ENCODE peak calls at places on chromosomes 13 and 19, in eight cellular contexts. Q is SW 1271; W is activated T-cell treated with anti-CD3 and anti-CD28 coated beads for 1 hour; V is GM12865; R is natural killer cell; J is MCF 10A; E is stimulated activated CD8-positive, alpha-beta memory T cell treated with anti-CD3 and anti-CD28 coated beads, Interleukin-4, amount 100 ng/mL, for 1 hour; T is HFF-Myc. I is an unnamed sample.

GRCh38 chr13:44322928-44323327 is 50.7 kb upstream of the SERP2 start:
- DNase-seq in W (no peak), V (no peak), J (peak; percentile 59), T (no peak), R (no peak), E (no peak), Q (no peak), I (no peak)

GRCh38 chr13:19589312-19589711 is 28.0 kb upstream of the TPTE2 start:
- DNase-seq in J (no peak), Q (no peak), T (no peak), R (no peak), E (no peak), V (no peak), W (no peak), I (no peak)

GRCh38 chr19:17125052-17125727 is 49.6 kb downstream of the MYO9B start:
- DNase-seq in T (no peak), E (peak; percentile 31), Q (no peak), R (peak; percentile 33), J (no peak), W (no peak), V (peak; percentile 96), I (no peak)

GRCh38 chr19:4908311-4908710 is 990 bp upstream of the UHRF1 start:
- DNase-seq in Q (no peak), T (no peak), R (no peak), E (no peak), J (no peak), W (no peak), V (no peak), I (no peak)

GRCh38 chr13:46641274-46642081 is 88.5 kb downstream of the LRCH1 start:
- DNase-seq in E (no peak), J (no peak), V (peak; percentile 41), T (no peak), R (no peak), W (no peak), Q (no peak), I (peak; percentile 18)

GRCh38 chr13:100944791-100945345 is 270.3 kb upstream of the TMTC4 start:
- DNase-seq in V (no peak), Q (no peak), J (no peak), R (no peak), T (no peak), E (no peak), W (no peak), I (no peak)

GRCh38 chr13:54859827-54860226 is 1831.2 kb downstream of the OLFM4 start:
- DNase-seq in Q (no peak), R (no peak), V (no peak), E (no peak), W (no peak), J (peak; percentile 2), T (no peak), I (no peak)

GRCh38 chr19:869245-870177 is 10.0 kb downstream of the CFD start:
- DNase-seq in W (no peak), E (no peak), T (peak; percentile 90), V (no peak), R (no peak), J (peak; percentile 92), Q (peak; percentile 52), I (peak; percentile 93)

GRCh38 chr13:39765801-39766463 is 110.5 kb downstream of the COG6 start:
- DNase-seq in V (peak; percentile 34), J (peak; percentile 91), E (no peak), T (no peak), Q (no peak), W (no peak), R (no peak), I (peak; percentile 56)

GRCh38 chr13:104301216-104301975 is 1235.2 kb upstream of the SLC10A2 start:
- DNase-seq in J (no peak), T (no peak), E (no peak), V (no peak), Q (no peak), R (no peak), W (no peak), I (no peak)

GRCh38 chr19:48751835-48752510 is 468 bp downstream of the FUT1 start:
- DNase-seq in W (no peak), J (no peak), T (no peak), R (no peak), Q (no peak), V (no peak), E (no peak), I (no peak)

I was measured in Daoy.